ENCODE peak calls at places on chromosomes 16 and 17, in five cellular contexts. B, C, X, W and R are unnamed samples.

GRCh38 chr16:3094289-3095027 is 4.6 kb downstream of the ZSCAN10 start:
- DNase-seq in W (no peak), C (peak; percentile 75), X (peak; percentile 59), B (peak; percentile 57), R (no peak)

GRCh38 chr16:86679490-86679889 is 101.1 kb downstream of the FOXL1 start:
- DNase-seq in W (no peak), B (no peak), X (no peak), C (no peak), R (no peak)

GRCh38 chr16:30715777-30716445 is 16.9 kb downstream of the SRCAP start:
- DNase-seq in X (no peak), W (no peak), C (no peak), B (no peak), R (no peak)

GRCh38 chr16:86874141-86874540 is 295.8 kb downstream of the FOXL1 start:
- DNase-seq in W (no peak), C (peak; percentile 90), B (no peak), X (no peak), R (no peak)

GRCh38 chr17:61517843-61518606 is 65.8 kb downstream of the TBX4 start:
- DNase-seq in X (no peak), C (no peak), B (no peak), W (no peak), R (no peak)

GRCh38 chr16:49546059-49546458 is 172.5 kb downstream of the C16orf78 start:
- DNase-seq in B (no peak), W (no peak), X (no peak), C (no peak), R (no peak)

GRCh38 chr17:64611374-64611773 is 50.7 kb downstream of the SMURF2 start:
- DNase-seq in B (no peak), C (no peak), X (no peak), W (no peak), R (no peak)

GRCh38 chr16:8572919-8573724 is 17.2 kb downstream of the TMEM114 start:
- DNase-seq in C (peak; percentile 69), W (no peak), X (no peak), B (no peak), R (no peak)

GRCh38 chr16:80776856-80777255 is 27.5 kb downstream of the CDYL2 start:
- DNase-seq in C (no peak), X (no peak), B (no peak), W (no peak), R (no peak)

GRCh38 chr16:26196310-26196709 is 504.6 kb downstream of the HS3ST4 start:
- DNase-seq in W (no peak), B (no peak), X (no peak), C (no peak), R (no peak)

GRCh38 chr16:74601131-74601871 is 5.6 kb downstream of the GLG1 start:
- DNase-seq in W (no peak), B (peak; percentile 63), X (no peak), C (no peak), R (no peak)

GRCh38 chr16:22624038-22624656 is 113.5 kb downstream of the NPIPB5 start:
- DNase-seq in C (peak; percentile 43), W (no peak), X (no peak), B (no peak), R (no peak)

GRCh38 chr17:76720211-76720610 is 6.2 kb downstream of the JMJD6 start:
- DNase-seq in X (no peak), C (no peak), B (no peak), W (peak; percentile 20), R (no peak)

GRCh38 chr16:740459-740763 is 386 bp downstream of the CIAO3 start:
- DNase-seq in W (no peak), X (no peak), C (no peak), B (peak; percentile 26), R (no peak)

GRCh38 chr16:84689126-84689525 is 10.7 kb upstream of the USP10 start:
- DNase-seq in W (peak; percentile 44), X (no peak), C (no peak), B (no peak), R (no peak)

GRCh38 chr17:8225813-8226535 is 15.6 kb upstream of the AURKB start:
- DNase-seq in W (no peak), X (peak; percentile 39), C (peak; percentile 91), B (peak; percentile 54), R (peak; percentile 69)

GRCh38 chr17:82528484-82529265 is 9.1 kb downstream of the FOXK2 start:
- DNase-seq in C (no peak), W (peak; percentile 90), B (peak; percentile 66), X (peak; percentile 33), R (no peak)

DNA sequence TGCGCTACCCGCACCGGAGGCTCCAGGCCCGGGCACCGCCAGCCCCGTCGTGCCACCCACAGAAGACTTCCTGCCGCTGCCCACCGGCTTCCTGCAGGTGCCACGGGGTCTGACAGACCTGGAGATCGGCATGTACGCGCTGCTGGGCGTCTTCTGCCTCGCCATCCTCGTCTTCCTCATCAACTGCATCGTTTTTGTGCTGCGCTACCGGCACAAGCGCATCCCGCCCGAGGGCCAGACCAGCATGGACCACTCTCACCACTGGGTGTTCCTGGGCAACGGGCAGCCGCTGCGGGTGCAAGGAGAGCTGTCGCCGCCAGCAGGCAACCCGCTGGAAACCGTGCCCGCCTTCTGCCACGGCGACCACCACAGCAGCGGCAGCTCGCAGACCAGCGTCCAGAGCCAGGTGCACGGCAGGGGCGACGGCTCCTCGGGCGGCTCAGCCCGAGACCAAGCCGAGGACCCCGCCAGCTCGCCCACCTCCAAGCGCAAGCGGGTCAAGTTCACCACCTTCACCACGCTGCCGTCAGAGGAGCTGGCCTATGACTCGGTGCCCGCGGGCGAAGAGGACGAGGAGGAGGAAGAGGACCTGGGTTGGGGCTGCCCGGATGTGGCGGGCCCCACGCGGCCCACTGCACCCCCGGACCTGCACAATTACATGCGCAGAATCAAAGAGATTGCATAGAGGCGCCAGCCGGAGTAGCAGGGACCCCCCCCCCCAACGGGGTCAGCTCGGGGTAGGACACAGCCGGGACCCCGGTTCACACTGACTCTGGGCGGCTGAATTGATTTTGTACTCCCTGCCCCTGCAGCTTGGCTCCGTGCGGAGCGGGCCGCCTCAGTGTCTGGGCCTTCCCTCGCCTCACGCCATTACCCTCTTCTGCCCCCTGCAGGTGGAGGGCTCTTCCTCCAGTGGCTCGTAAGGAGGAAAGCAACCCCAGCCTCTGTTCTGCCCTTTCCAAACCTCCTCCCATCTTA is 58.5 kb downstream of the TMEM132E start:
- DNase-seq in W (peak; percentile 82), B (peak; percentile 76), X (peak; percentile 79), C (peak; percentile 89), R (peak; percentile 67)
- H3K4me3 ChIP-seq in W (peak overlapping the region; percentile 51), B (peak overlapping the region; percentile 39), X (peak overlapping the region; percentile 41), C (no peak overlapping the region), R (peak overlapping the region; percentile 40)

DNA sequence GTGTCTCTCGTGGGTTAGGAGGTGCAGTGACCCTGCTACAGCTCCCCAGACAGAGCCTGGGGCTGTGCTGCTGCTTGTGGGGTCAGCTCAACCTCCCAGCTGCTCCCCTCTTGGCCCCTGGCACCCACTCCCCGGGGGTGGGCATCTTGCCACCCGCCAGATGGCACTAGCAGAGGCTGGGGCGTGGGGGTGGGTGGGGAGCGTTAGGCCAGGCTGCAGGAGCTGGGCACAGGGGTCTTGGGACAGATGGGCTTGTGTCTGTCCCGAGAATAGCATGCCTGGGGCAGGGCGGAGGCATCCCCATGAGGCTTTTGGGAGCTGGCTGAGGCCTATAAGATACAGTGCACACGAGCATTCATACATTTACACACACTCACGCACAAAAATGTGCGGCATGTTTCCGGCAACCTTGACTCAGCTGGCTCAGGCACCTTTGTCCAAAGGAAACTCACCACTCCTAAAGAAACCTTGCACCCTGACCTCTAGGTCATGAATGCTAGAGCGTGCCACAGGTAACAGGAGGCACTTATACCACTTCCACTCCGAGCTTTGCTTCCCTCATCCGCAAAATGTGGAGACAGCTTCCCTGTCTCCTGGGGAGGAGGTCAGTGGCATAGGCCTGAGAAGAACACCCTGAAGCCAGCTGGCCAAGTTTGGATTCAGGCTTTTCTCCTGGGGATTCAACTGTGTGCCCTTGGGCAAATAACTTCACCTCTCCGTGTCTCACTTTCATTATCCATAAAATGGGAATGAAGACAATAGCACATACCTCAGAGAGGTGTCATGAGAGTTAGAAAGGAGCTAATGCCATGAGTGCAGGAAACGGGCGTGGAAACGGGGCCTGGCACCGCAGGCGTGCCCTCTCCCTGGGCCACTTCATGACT is 78.9 kb upstream of the LHX1 start:
- DNase-seq in B (no peak), X (no peak), C (no peak), W (no peak), R (no peak)
- TF ChIP-seq EP300 in B (no peak), X (no peak), C (no peak), W (no peak), R (no peak)

DNA sequence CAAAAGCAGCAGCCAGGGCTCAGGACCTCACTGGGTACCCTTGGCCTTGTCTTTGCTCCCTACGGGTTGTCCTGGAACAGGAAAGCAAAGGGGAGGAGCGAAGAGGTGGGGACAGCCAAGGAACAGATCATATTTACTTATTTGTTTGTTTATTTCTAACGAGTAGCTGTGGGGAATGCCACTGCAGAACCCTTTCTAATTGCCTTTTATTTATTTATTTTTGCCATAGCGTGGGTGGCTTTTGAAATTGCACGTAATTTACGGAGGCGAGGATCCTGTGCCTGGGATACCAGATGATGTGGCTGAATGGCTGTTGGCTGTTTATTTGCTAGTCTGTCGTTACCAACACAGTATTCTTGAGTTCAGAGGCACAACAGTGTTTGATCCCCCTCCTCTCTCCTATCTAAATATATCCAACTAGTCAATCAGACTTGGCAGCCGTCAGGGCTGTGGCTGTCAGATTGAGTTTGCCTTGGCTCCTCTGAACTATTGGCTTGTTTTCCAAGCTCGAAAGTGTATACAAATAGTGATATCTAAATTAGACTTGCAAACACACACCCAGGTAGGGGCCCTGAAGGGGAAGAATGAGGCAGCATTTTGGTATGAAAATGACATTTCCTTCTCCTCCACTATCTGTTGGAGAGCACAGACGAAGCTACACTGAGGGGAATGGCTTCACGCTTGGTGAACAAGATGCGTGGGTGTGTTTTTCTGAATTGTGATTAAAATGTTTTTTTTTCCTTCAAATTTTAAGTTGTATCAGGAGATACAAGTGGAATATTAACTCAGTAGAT is 110.4 kb downstream of the MSI2 start:
- DNase-seq in B (no peak), X (peak; percentile 72), C (no peak), W (no peak), R (no peak)
- H3K4me3 ChIP-seq in B (no peak overlapping the region), X (no peak overlapping the region), C (no peak overlapping the region), W (no peak overlapping the region), R (no peak overlapping the region)

GRCh38 chr17:50200447-50201225 is 795 bp downstream of the COL1A1 start:
- DNase-seq in B (peak; percentile 91), X (peak; percentile 94), C (peak; percentile 96), W (peak; percentile 98), R (peak; percentile 93)
- TF ChIP-seq EP300 in B (no peak), X (no peak), C (no peak), W (no peak), R (no peak)